ENCODE peak calls at places on chromosomes 4 and X, in eight cellular contexts. One of them, this sample, is unnamed.

GRCh38 chrX:82666355-82666754 is 841.7 kb upstream of the POU3F4 start:
- DNase-seq in GM04503: no peak
- DNase-seq in NT2/D1: no peak
- DNase-seq in CD4-positive, alpha-beta T cell: no peak
- DNase-seq in HEK293T: no peak
- DNase-seq in T-helper 9 cell: no peak
- DNase-seq in sigmoid colon: no peak
- DNase-seq in ecto neural progenitor cell: no peak
- DNase-seq in this sample: no peak

GRCh38 chr4:47945930-47946726 is 31.7 kb upstream of the NFXL1 start:
- DNase-seq in GM04503: no peak
- DNase-seq in NT2/D1: no peak
- DNase-seq in CD4-positive, alpha-beta T cell: no peak
- DNase-seq in HEK293T: no peak
- DNase-seq in T-helper 9 cell: no peak
- DNase-seq in sigmoid colon: no peak
- DNase-seq in ecto neural progenitor cell: no peak
- DNase-seq in this sample: no peak

GRCh38 chr4:139054791-139055376 is 39.3 kb downstream of the NOCT start:
- DNase-seq in GM04503: no peak
- DNase-seq in NT2/D1: no peak
- DNase-seq in CD4-positive, alpha-beta T cell: no peak
- DNase-seq in HEK293T: no peak
- DNase-seq in T-helper 9 cell: no peak
- DNase-seq in sigmoid colon: no peak
- DNase-seq in ecto neural progenitor cell: no peak
- DNase-seq in this sample: no peak

GRCh38 chr4:94253036-94253435 is 45.4 kb downstream of the SMARCAD1 start:
- DNase-seq in GM04503: no peak
- DNase-seq in NT2/D1: no peak
- DNase-seq in CD4-positive, alpha-beta T cell: no peak
- DNase-seq in HEK293T: no peak
- DNase-seq in T-helper 9 cell: no peak
- DNase-seq in sigmoid colon: no peak
- DNase-seq in ecto neural progenitor cell: no peak
- DNase-seq in this sample: no peak

GRCh38 chr4:1200425-1201035 is 28.1 kb upstream of the SPON2 start:
- DNase-seq in GM04503: peak
- DNase-seq in NT2/D1: no peak
- DNase-seq in CD4-positive, alpha-beta T cell: no peak
- DNase-seq in HEK293T: no peak
- DNase-seq in T-helper 9 cell: no peak
- DNase-seq in sigmoid colon: peak
- DNase-seq in ecto neural progenitor cell: peak
- DNase-seq in this sample: no peak

GRCh38 chr4:48909697-48910096 is 3.1 kb upstream of the OCIAD2 start:
- DNase-seq in GM04503: peak
- DNase-seq in NT2/D1: peak
- DNase-seq in CD4-positive, alpha-beta T cell: no peak
- DNase-seq in HEK293T: peak
- DNase-seq in T-helper 9 cell: no peak
- DNase-seq in sigmoid colon: no peak
- DNase-seq in ecto neural progenitor cell: no peak
- DNase-seq in this sample: no peak

GRCh38 chr4:85577307-85577706 is 102.4 kb downstream of the ARHGAP24 start:
- DNase-seq in GM04503: no peak
- DNase-seq in NT2/D1: no peak
- DNase-seq in CD4-positive, alpha-beta T cell: no peak
- DNase-seq in HEK293T: no peak
- DNase-seq in T-helper 9 cell: no peak
- DNase-seq in sigmoid colon: no peak
- DNase-seq in ecto neural progenitor cell: no peak
- DNase-seq in this sample: no peak

GRCh38 chr4:8818063-8818881 is 53.4 kb downstream of the HMX1 start:
- DNase-seq in GM04503: no peak
- DNase-seq in NT2/D1: no peak
- DNase-seq in CD4-positive, alpha-beta T cell: no peak
- DNase-seq in HEK293T: no peak
- DNase-seq in T-helper 9 cell: no peak
- DNase-seq in sigmoid colon: peak
- DNase-seq in ecto neural progenitor cell: peak
- DNase-seq in this sample: no peak

GRCh38 chr4:85555210-85555609 is 80.3 kb downstream of the ARHGAP24 start:
- DNase-seq in GM04503: no peak
- DNase-seq in NT2/D1: no peak
- DNase-seq in CD4-positive, alpha-beta T cell: no peak
- DNase-seq in HEK293T: no peak
- DNase-seq in T-helper 9 cell: no peak
- DNase-seq in sigmoid colon: no peak
- DNase-seq in ecto neural progenitor cell: no peak
- DNase-seq in this sample: no peak

GRCh38 chr4:92304636-92305035 is 870 bp downstream of the GRID2 start:
- DNase-seq in GM04503: no peak
- DNase-seq in NT2/D1: no peak
- DNase-seq in CD4-positive, alpha-beta T cell: no peak
- DNase-seq in HEK293T: peak
- DNase-seq in T-helper 9 cell: no peak
- DNase-seq in sigmoid colon: no peak
- DNase-seq in ecto neural progenitor cell: peak
- DNase-seq in this sample: peak

GRCh38 chr4:108030332-108030731 is 40.6 kb downstream of the HADH start:
- DNase-seq in GM04503: peak
- DNase-seq in NT2/D1: peak
- DNase-seq in CD4-positive, alpha-beta T cell: peak
- DNase-seq in HEK293T: peak
- DNase-seq in T-helper 9 cell: peak
- DNase-seq in sigmoid colon: no peak
- DNase-seq in ecto neural progenitor cell: peak
- DNase-seq in this sample: peak

GRCh38 chrX:106035064-106035463 is 3.5 kb downstream of the SERPINA7 start:
- DNase-seq in GM04503: no peak
- DNase-seq in NT2/D1: no peak
- DNase-seq in CD4-positive, alpha-beta T cell: no peak
- DNase-seq in HEK293T: peak
- DNase-seq in T-helper 9 cell: no peak
- DNase-seq in sigmoid colon: no peak
- DNase-seq in ecto neural progenitor cell: no peak
- DNase-seq in this sample: no peak

GRCh38 chr4:19024047-19024446 is 1002.5 kb upstream of the LCORL start:
- DNase-seq in GM04503: no peak
- DNase-seq in NT2/D1: no peak
- DNase-seq in CD4-positive, alpha-beta T cell: no peak
- DNase-seq in HEK293T: no peak
- DNase-seq in T-helper 9 cell: no peak
- DNase-seq in sigmoid colon: no peak
- DNase-seq in ecto neural progenitor cell: no peak
- DNase-seq in this sample: no peak

This sample was measured in NCI-H748 treated with DMSO at 0.1 percent for 48 hours.